ENCODE peak calls at places on chromosomes 6 and 20, in seven cellular contexts. V, L, E, T, H, S and A are unnamed samples.

GRCh38 chr6:120116343-120116742 is 766.8 kb upstream of the MAN1A1 start:
- DNase-seq in T (no peak), H (no peak), L (no peak), V (no peak), E (no peak), S (no peak), A (no peak)

GRCh38 chr20:34861386-34862084 is 11.1 kb downstream of the GGT7 start:
- DNase-seq in L (no peak), T (no peak), E (no peak), S (no peak), V (no peak), H (no peak), A (no peak)

GRCh38 chr6:105608711-105609374 is 206.0 kb upstream of the PREP start:
- DNase-seq in V (peak), T (no peak), E (peak), S (no peak), H (peak), L (no peak), A (peak)

GRCh38 chr20:4898845-4899244 is 102.5 kb downstream of the SLC23A2 start:
- DNase-seq in E (no peak), H (no peak), T (no peak), V (no peak), L (no peak), S (no peak), A (no peak)

GRCh38 chr20:38536310-38536709 is 44.7 kb upstream of the ADIG start:
- DNase-seq in L (no peak), H (no peak), T (no peak), V (no peak), E (peak), S (no peak), A (no peak)

GRCh38 chr20:57317789-57318371 is 11.7 kb upstream of the SPO11 start:
- DNase-seq in V (no peak), T (no peak), S (no peak), E (no peak), H (no peak), L (no peak), A (no peak)

GRCh38 chr6:112841553-112842337 is 494.6 kb downstream of the RFPL4B start:
- DNase-seq in V (no peak), L (no peak), S (no peak), E (no peak), T (no peak), H (no peak), A (no peak)

GRCh38 chr20:10795286-10796026 is 121.7 kb upstream of the JAG1 start:
- DNase-seq in H (peak), E (no peak), T (no peak), V (no peak), S (no peak), L (no peak), A (no peak)

GRCh38 chr6:17393335-17394191 is at the start of gene CAP2:
- DNase-seq in V (peak), E (peak), T (peak), H (peak), S (peak), L (peak), A (peak)

GRCh38 chr20:23918101-23918862 is 38.7 kb upstream of the CST5 start:
- DNase-seq in S (no peak), E (no peak), L (no peak), T (no peak), V (no peak), H (no peak), A (no peak)

GRCh38 chr6:135380793-135381192 is 116.7 kb downstream of the AHI1 start:
- DNase-seq in T (no peak), S (no peak), L (no peak), V (no peak), E (no peak), H (no peak), A (no peak)

GRCh38 chr6:135385299-135385698 is 112.2 kb downstream of the AHI1 start:
- DNase-seq in E (no peak), L (no peak), V (peak), T (no peak), H (no peak), S (no peak), A (no peak)

GRCh38 chr6:135382182-135382628 is 115.3 kb downstream of the AHI1 start:
- DNase-seq in L (no peak), H (no peak), T (no peak), S (no peak), E (no peak), V (no peak), A (no peak)

GRCh38 chr6:135383297-135383696 is 114.2 kb downstream of the AHI1 start:
- DNase-seq in H (no peak), E (peak), L (no peak), T (no peak), S (no peak), V (no peak), A (no peak)

GRCh38 chr6:135383766-135384165 is 113.8 kb downstream of the AHI1 start:
- DNase-seq in S (no peak), E (no peak), V (peak), T (no peak), H (no peak), L (no peak), A (peak)
- H2BK120ac ChIP-seq in S (no peak), E (no peak), V (no peak), T (no peak), H (no peak), L (no peak), A (no peak)

DNA sequence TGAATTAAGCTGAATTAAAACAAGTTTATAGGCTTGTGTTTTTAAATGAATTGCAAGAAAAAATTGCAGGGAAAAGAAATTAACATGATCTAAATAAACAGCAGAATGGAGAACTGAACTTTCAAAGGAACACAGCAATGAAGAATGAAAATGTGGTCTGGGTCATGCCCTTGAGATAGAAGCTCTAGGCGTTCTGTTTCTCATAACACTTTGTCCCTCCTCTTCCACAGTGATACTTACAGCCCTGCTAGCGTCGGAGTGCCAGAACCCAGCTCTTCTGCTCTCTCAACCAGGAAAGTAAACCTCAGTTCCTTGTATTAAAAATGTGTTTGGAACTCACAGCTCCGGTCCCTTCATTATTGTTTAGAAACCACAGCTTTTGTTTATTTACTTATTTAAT is 11.4 kb downstream of the HMGCLL1 start:
- DNase-seq in L (no peak), S (no peak), H (peak), E (no peak), T (no peak), V (no peak), A (no peak)
- H2BK5ac ChIP-seq in L (no peak), S (no peak), H (no peak), E (no peak), T (no peak), V (no peak), A (no peak)

GRCh38 chr6:130681028-130681427 is 146.2 kb upstream of the SMLR1 start:
- DNase-seq in S (no peak), H (peak), E (peak), T (no peak), L (no peak), V (no peak), A (no peak)

GRCh38 chr6:130677312-130677711 is 149.9 kb upstream of the SMLR1 start:
- DNase-seq in T (no peak), H (no peak), E (no peak), L (no peak), S (no peak), V (no peak), A (no peak)

GRCh38 chr6:130677766-130678165 is 149.4 kb upstream of the SMLR1 start:
- DNase-seq in V (no peak), T (no peak), H (no peak), S (no peak), E (no peak), L (no peak), A (no peak)

GRCh38 chr6:130679684-130680083 is 147.5 kb upstream of the SMLR1 start:
- DNase-seq in T (no peak), L (no peak), S (no peak), H (peak), V (no peak), E (no peak), A (no peak)

DNA sequence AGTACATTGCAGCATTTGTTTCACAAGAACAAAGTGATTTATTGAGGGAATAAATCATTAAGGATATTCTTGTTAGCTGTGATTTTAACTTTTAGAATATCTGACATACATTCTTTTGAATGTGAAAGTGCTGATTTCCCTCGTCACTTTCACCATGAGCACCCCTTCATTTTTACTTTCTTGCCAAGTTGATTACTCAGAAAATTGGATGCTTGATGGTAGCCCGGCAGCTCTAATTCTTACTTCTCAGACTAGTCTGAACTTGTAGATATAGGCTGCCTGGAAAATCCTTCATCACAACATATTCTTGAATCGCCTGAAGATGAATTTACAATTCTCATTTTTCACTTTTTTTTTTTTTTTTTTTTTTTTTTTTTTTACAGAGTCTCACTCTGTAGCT is 147.1 kb upstream of the SMLR1 start:
- DNase-seq in T (no peak), L (no peak), V (no peak), H (no peak), S (no peak), E (peak), A (no peak)
- H2BK120ac ChIP-seq in T (no peak), L (no peak), V (no peak), H (no peak), S (no peak), E (peak), A (no peak)

GRCh38 chr20:49585585-49586245 is 17.8 kb upstream of the PTGIS start:
- DNase-seq in H (no peak), T (no peak), E (no peak), V (no peak), S (no peak), L (no peak), A (no peak)
- H2BK5ac ChIP-seq in H (no peak), T (no peak), E (peak), V (no peak), S (no peak), L (no peak), A (no peak)

GRCh38 chr6:132132420-132132819 is 181.2 kb upstream of the CCN2 start:
- DNase-seq in E (peak), V (no peak), T (no peak), L (no peak), S (no peak), H (peak), A (peak)

GRCh38 chr6:132132911-132133639 is 181.9 kb upstream of the CCN2 start:
- DNase-seq in S (no peak), H (peak), V (no peak), L (no peak), T (no peak), E (peak), A (peak)

GRCh38 chr6:132136976-132137375 is 185.8 kb upstream of the CCN2 start:
- DNase-seq in V (no peak), E (no peak), T (no peak), S (no peak), H (no peak), L (no peak), A (no peak)

GRCh38 chr6:132133734-132134490 is 182.7 kb upstream of the CCN2 start:
- DNase-seq in S (no peak), E (peak), T (no peak), L (no peak), H (no peak), V (no peak), A (no peak)

GRCh38 chr6:132135409-132135808 is 184.2 kb upstream of the CCN2 start:
- DNase-seq in H (no peak), S (no peak), E (no peak), T (no peak), V (no peak), L (no peak), A (no peak)
- H2BK120ac ChIP-seq in H (no peak), S (no peak), E (peak), T (no peak), V (no peak), L (no peak), A (no peak)

DNA sequence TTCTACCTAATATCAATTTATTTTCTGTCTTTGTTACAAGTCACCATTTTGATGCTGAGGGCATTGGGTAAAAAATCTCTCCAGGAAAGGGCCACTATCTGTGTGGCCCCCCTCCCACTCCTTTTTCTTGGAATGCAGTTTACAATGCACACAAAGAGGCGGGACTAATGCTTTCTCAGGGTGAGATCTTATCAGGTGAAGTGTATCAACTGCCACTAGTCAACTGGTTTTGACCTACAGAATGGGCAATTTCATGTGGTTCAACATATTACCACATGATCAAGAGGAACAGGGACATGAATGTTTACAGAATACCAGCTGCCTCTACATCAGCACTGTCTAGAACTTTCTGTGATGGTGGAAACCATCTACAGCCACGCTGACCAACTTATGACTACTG is 3.7 kb downstream of the RRBP1 start:
- DNase-seq in H (peak), V (no peak), E (no peak), L (no peak), S (no peak), T (no peak), A (no peak)
- H2BK5ac ChIP-seq in H (no peak), V (no peak), E (no peak), L (no peak), S (no peak), T (no peak), A (no peak)

GRCh38 chr6:1885576-1886003 is 275.9 kb downstream of the FOXC1 start:
- DNase-seq in S (no peak), H (no peak), L (no peak), V (no peak), E (no peak), T (no peak), A (no peak)
- H2BK120ac ChIP-seq in S (no peak), H (no peak), L (no peak), V (no peak), E (no peak), T (no peak), A (no peak)

DNA sequence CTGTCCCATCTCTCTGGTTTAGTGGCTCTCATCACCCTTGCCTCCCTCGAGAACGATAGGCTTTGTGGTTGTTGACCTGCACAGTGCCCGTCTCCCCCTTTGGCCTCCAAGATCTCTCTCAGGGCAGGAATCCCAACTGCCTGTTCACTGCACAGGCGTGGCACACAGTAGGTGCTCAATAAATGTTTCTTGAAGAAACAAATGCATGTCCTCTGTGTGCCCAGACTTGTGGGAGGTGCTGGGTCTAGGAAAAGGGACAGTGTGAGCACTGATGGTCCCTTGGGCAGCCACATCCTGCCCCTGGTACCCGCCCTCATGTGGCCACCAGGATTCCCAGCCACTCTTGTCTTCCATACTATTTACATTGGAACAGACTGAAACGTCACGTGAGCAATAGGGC is 2.6 kb upstream of the BPIFB6 start:
- DNase-seq in L (no peak), V (no peak), H (no peak), S (no peak), T (no peak), E (no peak), A (no peak)
- H2BK5ac ChIP-seq in L (peak), V (no peak), H (no peak), S (no peak), T (no peak), E (no peak), A (no peak)

DNA sequence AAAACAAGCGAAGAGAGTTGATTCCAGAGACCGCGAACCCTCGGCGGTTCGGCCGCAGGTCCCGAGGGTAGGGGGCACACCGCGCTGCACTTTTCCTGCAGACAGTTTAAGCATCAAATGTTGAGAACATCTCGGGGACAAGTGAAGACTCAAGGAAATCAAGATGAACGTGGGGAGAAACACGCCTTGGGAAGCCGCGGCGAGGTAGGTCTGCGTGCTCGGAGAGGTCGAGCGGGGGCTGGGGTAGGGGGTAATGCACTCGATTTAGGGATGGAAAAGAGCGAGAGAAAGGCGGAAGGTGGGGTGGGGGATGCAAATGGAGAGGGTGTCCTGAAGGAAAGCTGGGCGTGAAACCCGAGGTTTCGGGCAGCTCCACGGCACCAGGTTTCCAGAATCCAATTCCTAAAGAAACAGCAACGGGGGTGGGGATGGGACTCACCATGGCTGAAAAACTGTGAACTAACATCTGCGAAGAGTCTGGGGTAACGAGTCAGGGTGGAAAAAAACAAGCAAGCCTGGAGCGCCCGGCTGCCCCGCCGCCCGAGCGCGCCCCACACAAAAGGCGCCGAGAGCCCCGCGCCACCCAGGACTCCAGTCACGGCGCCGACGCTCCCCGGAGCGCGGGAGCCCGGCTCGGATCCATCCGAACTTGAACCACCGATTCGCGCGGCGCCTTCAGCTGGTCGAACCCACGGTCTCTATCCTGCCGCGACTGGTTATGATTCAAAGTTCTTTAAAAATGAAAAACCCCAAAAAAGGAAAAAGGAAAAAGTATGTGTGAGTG is 3.6 kb downstream of the TFAP2A start:
- DNase-seq in S (peak), H (no peak), E (no peak), L (no peak), V (peak), T (peak), A (no peak)
- H2BK120ac ChIP-seq in S (no peak), H (no peak), E (no peak), L (no peak), V (no peak), T (no peak), A (peak)

GRCh38 chr6:56963043-56963442 is 8.1 kb downstream of the BEND6 start:
- DNase-seq in E (no peak), H (no peak), V (peak), L (no peak), T (no peak), S (no peak), A (no peak)

GRCh38 chr6:56961151-56961550 is 6.2 kb downstream of the BEND6 start:
- DNase-seq in E (no peak), L (no peak), H (no peak), S (no peak), V (peak), T (no peak), A (no peak)

GRCh38 chr6:56962451-56962850 is 7.5 kb downstream of the BEND6 start:
- DNase-seq in S (no peak), V (no peak), E (no peak), T (no peak), L (no peak), H (no peak), A (no peak)

GRCh38 chr6:56965126-56965525 is 10.2 kb downstream of the BEND6 start:
- DNase-seq in V (no peak), L (no peak), T (no peak), E (no peak), H (no peak), S (no peak), A (no peak)

GRCh38 chr6:56963793-56964192 is 8.9 kb downstream of the BEND6 start:
- DNase-seq in H (no peak), L (no peak), E (no peak), S (no peak), V (no peak), T (no peak), A (no peak)
- H2BK5ac ChIP-seq in H (no peak), L (no peak), E (no peak), S (no peak), V (no peak), T (no peak), A (no peak)